ENCODE peak calls at places on chromosomes 4 and X, in eight cellular contexts. J is body of pancreas; R is cardiac muscle cell; Z is naive thymus-derived CD4-positive, alpha-beta T cell; U is brain microvascular endothelial cell; C is upper lobe of right lung; K is breast epithelium; Q is AG04450. S is an unnamed sample.

GRCh38 chrX:114037515-114037914 is 546.4 kb upstream of the HTR2C start:
- DNase-seq in J (no peak), R (no peak), Z (no peak), U (no peak), C (no peak), K (no peak), Q (no peak), S (no peak)

GRCh38 chrX:87873347-87873941 is 355.8 kb downstream of the KLHL4 start:
- DNase-seq in J (peak), R (no peak), Z (no peak), U (no peak), C (no peak), K (no peak), Q (no peak), S (no peak)

GRCh38 chr4:78207951-78208350 is 150.8 kb downstream of the FRAS1 start:
- DNase-seq in J (no peak), R (no peak), Z (no peak), U (no peak), C (no peak), K (no peak), Q (no peak), S (no peak)

GRCh38 chrX:107736781-107737531 is 38.6 kb downstream of the TSC22D3 start:
- DNase-seq in J (peak), R (no peak), Z (no peak), U (no peak), C (no peak), K (no peak), Q (no peak), S (no peak)

GRCh38 chrX:12372111-12372510 is 233.8 kb downstream of the FRMPD4 start:
- DNase-seq in J (peak), R (peak), Z (no peak), U (no peak), C (no peak), K (no peak), Q (peak), S (no peak)

GRCh38 chr4:148445071-148445902 is 3.1 kb upstream of the NR3C2 start:
- DNase-seq in J (peak), R (no peak), Z (peak), U (no peak), C (peak), K (peak), Q (no peak), S (peak)

GRCh38 chr4:168386002-168386401 is 67.5 kb upstream of the DDX60 start:
- DNase-seq in J (no peak), R (peak), Z (no peak), U (no peak), C (no peak), K (no peak), Q (no peak), S (no peak)

GRCh38 chrX:17656035-17656418 is 81.3 kb upstream of the SCML1 start:
- DNase-seq in J (no peak), R (peak), Z (peak), U (no peak), C (no peak), K (no peak), Q (no peak), S (no peak)

GRCh38 chrX:50081282-50081955 is 119.4 kb downstream of the AKAP4 start:
- DNase-seq in J (peak), R (peak), Z (no peak), U (peak), C (peak), K (no peak), Q (no peak), S (no peak)

GRCh38 chrX:19798423-19798822 is 89.0 kb downstream of the SH3KBP1 start:
- DNase-seq in J (no peak), R (no peak), Z (no peak), U (no peak), C (no peak), K (no peak), Q (no peak), S (no peak)

GRCh38 chr4:169314906-169315305 is 44.1 kb upstream of the SH3RF1 start:
- DNase-seq in J (peak), R (peak), Z (no peak), U (peak), C (peak), K (peak), Q (no peak), S (peak)

GRCh38 chr4:6769984-6770420 is 12.5 kb upstream of the KIAA0232 start:
- DNase-seq in J (no peak), R (no peak), Z (no peak), U (no peak), C (no peak), K (no peak), Q (no peak), S (no peak)

GRCh38 chr4:6768539-6768905 is 14.0 kb upstream of the KIAA0232 start:
- DNase-seq in J (peak), R (peak), Z (no peak), U (no peak), C (peak), K (no peak), Q (no peak), S (no peak)

GRCh38 chr4:6767341-6767724 is 15.2 kb upstream of the KIAA0232 start:
- DNase-seq in J (peak), R (no peak), Z (no peak), U (no peak), C (no peak), K (no peak), Q (no peak), S (no peak)

GRCh38 chr4:6769138-6769983 is 13.2 kb upstream of the KIAA0232 start:
- DNase-seq in J (no peak), R (no peak), Z (no peak), U (no peak), C (peak), K (no peak), Q (no peak), S (no peak)

GRCh38 chr4:6767725-6768538 is 14.6 kb upstream of the KIAA0232 start:
- DNase-seq in J (peak), R (no peak), Z (no peak), U (no peak), C (peak), K (no peak), Q (no peak), S (no peak)
- H3K27ac ChIP-seq in J (peak), R (no peak), Z (no peak), U (no peak), C (no peak), K (no peak), Q (no peak), S (no peak)

GRCh38 chr4:179569549-179569948 is 2127.3 kb upstream of the AGA start:
- DNase-seq in J (no peak), R (no peak), Z (no peak), U (no peak), C (no peak), K (no peak), Q (no peak), S (no peak)
- H3K27ac ChIP-seq in J (no peak), R (no peak), Z (no peak), U (no peak), C (no peak), K (no peak), Q (no peak), S (no peak)

DNA sequence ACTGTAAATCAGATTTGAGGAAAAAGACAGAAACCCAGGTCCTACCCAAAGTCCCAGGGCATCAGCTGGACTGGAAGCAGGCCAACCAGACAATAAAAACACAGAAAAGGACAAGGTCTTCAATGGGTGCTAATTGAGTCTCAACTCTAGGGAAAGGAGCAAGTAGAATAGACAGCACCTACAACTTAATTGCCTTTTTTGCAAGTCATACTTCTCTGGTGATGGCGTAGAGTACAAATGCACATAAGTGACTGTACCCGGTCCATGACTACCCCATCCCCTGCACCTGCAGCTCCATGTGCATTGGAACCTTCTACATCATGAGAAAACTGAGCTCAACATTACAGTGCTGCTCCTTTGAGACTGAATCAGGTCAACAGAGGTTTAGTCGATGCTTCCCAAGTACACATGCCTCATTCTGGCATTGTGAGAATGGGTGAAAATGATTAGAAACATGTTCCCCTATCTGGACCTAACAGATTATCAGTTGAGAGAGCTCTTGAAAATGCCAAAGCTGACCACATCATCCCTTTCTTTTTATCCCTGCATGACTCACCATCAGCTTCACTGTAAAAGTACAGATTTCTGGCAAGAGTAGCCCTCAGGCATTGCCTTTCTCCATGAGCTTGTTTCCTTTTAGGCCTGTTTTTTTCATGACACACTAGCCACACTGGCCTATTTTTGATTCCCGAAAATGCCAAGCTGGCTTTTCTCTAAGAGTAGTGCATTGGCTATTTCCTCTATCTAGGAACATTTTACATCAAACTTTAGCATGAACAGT is 298.3 kb downstream of the HS3ST1 start:
- DNase-seq in J (no peak), R (peak), Z (no peak), U (peak), C (no peak), K (no peak), Q (no peak), S (no peak)
- H3K27ac ChIP-seq in J (no peak), R (no peak), Z (no peak), U (no peak), C (no peak), K (no peak), Q (no peak), S (no peak)

GRCh38 chr4:2246384-2247127 is 4.6 kb upstream of the HAUS3 start:
- DNase-seq in J (no peak), R (no peak), Z (peak), U (no peak), C (no peak), K (peak), Q (no peak), S (no peak)

GRCh38 chr4:2243682-2244380 is 1.9 kb upstream of the HAUS3 start:
- DNase-seq in J (peak), R (peak), Z (no peak), U (no peak), C (peak), K (peak), Q (no peak), S (no peak)

GRCh38 chr4:2245787-2246275 is 3.9 kb upstream of the HAUS3 start:
- DNase-seq in J (no peak), R (no peak), Z (no peak), U (no peak), C (no peak), K (no peak), Q (no peak), S (no peak)

GRCh38 chr4:2247128-2248043 is 5.5 kb upstream of the HAUS3 start:
- DNase-seq in J (no peak), R (no peak), Z (peak), U (no peak), C (no peak), K (peak), Q (no peak), S (no peak)

GRCh38 chr4:2244947-2245786 is 3.2 kb upstream of the HAUS3 start:
- DNase-seq in J (no peak), R (no peak), Z (no peak), U (no peak), C (no peak), K (peak), Q (no peak), S (no peak)
- H3K27ac ChIP-seq in J (no peak), R (no peak), Z (no peak), U (no peak), C (peak), K (peak), Q (peak), S (peak)

GRCh38 chr4:15143551-15143950 is 141.3 kb downstream of the CPEB2 start:
- DNase-seq in J (no peak), R (no peak), Z (no peak), U (no peak), C (no peak), K (no peak), Q (no peak), S (no peak)

GRCh38 chr4:15145709-15146108 is 143.4 kb downstream of the CPEB2 start:
- DNase-seq in J (no peak), R (no peak), Z (no peak), U (no peak), C (no peak), K (no peak), Q (no peak), S (no peak)

GRCh38 chr4:15142201-15142600 is 139.9 kb downstream of the CPEB2 start:
- DNase-seq in J (no peak), R (no peak), Z (no peak), U (no peak), C (no peak), K (no peak), Q (no peak), S (no peak)

GRCh38 chr4:15144967-15145295 is 142.7 kb downstream of the CPEB2 start:
- DNase-seq in J (no peak), R (no peak), Z (no peak), U (no peak), C (no peak), K (no peak), Q (no peak), S (no peak)

DNA sequence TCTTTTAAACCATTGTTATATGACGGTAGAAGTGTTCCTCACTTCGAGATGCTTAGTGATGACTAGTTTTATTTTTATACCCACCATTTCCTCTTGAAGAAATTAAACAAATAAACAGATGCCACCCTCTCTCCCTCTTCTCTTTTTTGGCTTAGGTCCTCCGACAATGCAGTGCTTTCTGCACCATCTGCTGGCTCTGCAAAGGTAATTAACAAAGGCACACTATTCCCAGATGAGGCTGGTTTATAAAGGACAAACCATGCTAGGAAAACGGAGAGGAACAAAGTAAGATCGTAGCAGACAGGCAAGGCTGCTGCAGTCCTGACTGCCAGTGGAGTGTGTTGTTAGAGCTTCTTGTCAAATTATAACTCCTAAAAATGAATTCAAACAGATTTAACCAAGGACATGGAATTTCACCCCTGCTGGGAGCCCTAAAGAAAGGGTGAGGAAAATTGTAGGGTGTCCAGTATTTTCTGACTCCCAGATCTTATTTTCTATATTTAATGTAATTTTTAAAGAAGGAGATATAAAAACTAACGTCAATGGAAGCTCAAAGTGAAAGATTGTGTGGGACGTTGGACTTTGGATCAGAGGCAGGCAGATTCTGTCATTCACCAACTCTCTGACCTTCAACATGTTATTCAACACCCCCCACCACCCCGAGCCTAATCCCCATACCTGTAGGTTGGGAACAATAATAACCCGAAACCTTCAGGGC is 142.1 kb downstream of the CPEB2 start:
- DNase-seq in J (no peak), R (no peak), Z (no peak), U (no peak), C (no peak), K (no peak), Q (no peak), S (no peak)
- H3K27ac ChIP-seq in J (no peak), R (no peak), Z (no peak), U (no peak), C (no peak), K (no peak), Q (no peak), S (peak)

GRCh38 chr4:38099908-38100407 is 139.8 kb downstream of the PTTG2 start:
- DNase-seq in J (no peak), R (peak), Z (no peak), U (peak), C (no peak), K (no peak), Q (peak), S (no peak)
- H3K27ac ChIP-seq in J (no peak), R (no peak), Z (no peak), U (peak), C (peak), K (no peak), Q (peak), S (no peak)

GRCh38 chr4:8383451-8384160 is 56.9 kb downstream of the ACOX3 start:
- DNase-seq in J (peak), R (peak), Z (no peak), U (peak), C (no peak), K (no peak), Q (no peak), S (no peak)
- H3K27ac ChIP-seq in J (no peak), R (no peak), Z (no peak), U (no peak), C (peak), K (no peak), Q (no peak), S (no peak)